ENCODE peak calls at places on chromosomes 6 and 20, in ten cellular contexts. K is colonic mucosa; C is CD8-positive, alpha-beta T cell; F is cardiac muscle cell; S is right atrium auricular region; Y is ovary; A is SJCRH30; X is upper lobe of right lung; L is CD4-positive, CD25-positive, alpha-beta regulatory T cell; D is BE2C. U is an unnamed sample.

GRCh38 chr6:119340766-119341487 is 8.6 kb downstream of the MAN1A1 start:
- DNase-seq in K (no peak), C (no peak), F (no peak), S (no peak), Y (no peak), A (no peak), X (no peak), L (peak; percentile 29), D (peak; percentile 59), U (no peak)

GRCh38 chr6:14877758-14878157 is 368.1 kb upstream of the JARID2 start:
- DNase-seq in K (no peak), C (no peak), F (no peak), S (no peak), Y (no peak), A (peak; percentile 18), X (no peak), L (no peak), D (no peak), U (no peak)

GRCh38 chr6:163520956-163521355 is 106.4 kb downstream of the QKI start:
- DNase-seq in K (no peak), C (no peak), F (no peak), S (no peak), Y (no peak), A (no peak), X (no peak), L (no peak), D (no peak), U (no peak)

GRCh38 chr20:44011251-44011940 is 96.7 kb downstream of the TOX2 start:
- DNase-seq in K (no peak), C (no peak), F (no peak), S (no peak), Y (no peak), A (peak; percentile 71), X (no peak), L (peak; percentile 63), D (peak; percentile 79), U (peak; percentile 45)

GRCh38 chr20:62688855-62689460 is 19.7 kb upstream of the NTSR1 start:
- DNase-seq in K (no peak), C (no peak), F (no peak), S (no peak), Y (no peak), A (peak; percentile 69), X (no peak), L (no peak), D (no peak), U (no peak)

GRCh38 chr20:11274137-11274536 is 600.3 kb upstream of the JAG1 start:
- DNase-seq in K (peak; percentile 34), C (no peak), F (peak; percentile 77), S (no peak), Y (no peak), A (peak; percentile 67), X (no peak), L (no peak), D (peak; percentile 23), U (no peak)

GRCh38 chr20:22910287-22910852 is 124.7 kb upstream of the SSTR4 start:
- DNase-seq in K (no peak), C (no peak), F (no peak), S (no peak), Y (no peak), A (no peak), X (no peak), L (no peak), D (no peak), U (no peak)

GRCh38 chr20:36074983-36075382 is 79.6 kb upstream of the EPB41L1 start:
- DNase-seq in K (no peak), C (no peak), F (peak; percentile 41), S (no peak), Y (no peak), A (peak; percentile 44), X (no peak), L (no peak), D (no peak), U (no peak)

GRCh38 chr6:24935753-24936152 is at the start of gene RIPOR2:
- DNase-seq in K (no peak), C (peak; percentile 88), F (no peak), S (no peak), Y (no peak), A (no peak), X (peak; percentile 74), L (peak; percentile 89), D (no peak), U (peak; percentile 87)

GRCh38 chr6:38413097-38413800 is 226.5 kb downstream of the BTBD9 start:
- DNase-seq in K (no peak), C (no peak), F (no peak), S (no peak), Y (no peak), A (no peak), X (no peak), L (peak; percentile 11), D (no peak), U (no peak)

GRCh38 chr6:40302856-40303449 is 284.2 kb downstream of the LRFN2 start:
- DNase-seq in K (no peak), C (no peak), F (no peak), S (no peak), Y (no peak), A (no peak), X (no peak), L (no peak), D (no peak), U (no peak)

GRCh38 chr20:59984551-59984950 is 26.3 kb downstream of the CDH26 start:
- DNase-seq in K (no peak), C (no peak), F (no peak), S (no peak), Y (no peak), A (no peak), X (no peak), L (no peak), D (no peak), U (no peak)

DNA sequence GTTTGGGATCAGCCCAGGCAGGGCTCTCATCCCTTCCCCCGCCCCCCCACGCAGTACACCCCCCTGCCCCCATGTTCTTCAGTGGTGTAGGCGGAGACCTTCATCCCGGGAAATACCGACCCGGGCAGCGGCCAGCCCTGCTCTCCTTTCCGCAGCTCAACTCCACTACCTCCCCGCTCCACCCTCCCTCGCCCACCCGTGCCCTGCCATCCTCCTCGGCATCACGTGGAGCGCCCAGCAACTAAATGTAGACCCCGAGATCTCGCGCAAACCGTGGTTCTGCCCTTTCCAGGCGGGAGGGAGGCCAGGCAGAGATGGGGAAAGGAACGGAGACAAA is 1932.2 kb upstream of the DEFB115 start:
- DNase-seq in K (no peak), C (no peak), F (no peak), S (no peak), Y (no peak), A (no peak), X (no peak), L (no peak), D (no peak), U (no peak)
- H3K9me3 ChIP-seq in K (no peaks in the 10 kb centered on the region), C (no peaks in the 10 kb centered on the region), F (no peaks in the 10 kb centered on the region), S (peaks cover 4% of the 10 kb centered on the region), Y (no peaks in the 10 kb centered on the region), A (peaks cover under 1% of the 10 kb centered on the region), X (no peaks in the 10 kb centered on the region), L (peaks cover 12% of the 10 kb centered on the region), D (no peaks in the 10 kb centered on the region), U (no peaks in the 10 kb centered on the region)

DNA sequence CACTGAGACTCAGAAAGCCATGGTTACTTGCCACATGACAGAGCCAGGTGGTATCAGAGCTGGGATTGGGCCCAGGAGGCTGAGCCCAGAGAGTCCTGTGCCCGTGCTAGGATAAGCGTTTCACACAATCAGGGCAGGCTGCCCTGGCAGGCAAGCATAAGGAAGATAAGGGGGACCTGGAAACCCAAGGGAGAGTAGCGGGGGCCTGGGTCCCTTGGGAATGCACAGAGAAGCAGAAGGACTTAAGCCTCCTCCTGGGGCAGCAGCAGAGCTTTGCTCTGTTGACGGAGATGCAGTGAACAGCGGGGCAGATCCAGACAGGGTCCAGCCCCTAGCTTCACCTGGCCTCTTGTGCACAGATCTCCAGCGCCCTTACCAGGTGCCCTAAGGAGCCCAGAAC is 8.7 kb downstream of the TRIB3 start:
- DNase-seq in K (no peak), C (no peak), F (no peak), S (no peak), Y (no peak), A (no peak), X (no peak), L (no peak), D (peak; percentile 12), U (no peak)
- H3K36me3 ChIP-seq in K (peaks cover 11% of the 10 kb centered on the region), C (peaks cover 32% of the 10 kb centered on the region), F (no peaks in the 10 kb centered on the region), S (peaks cover 7% of the 10 kb centered on the region), Y (no peaks in the 10 kb centered on the region), A (peaks cover 4% of the 10 kb centered on the region), X (peaks cover 65% of the 10 kb centered on the region), L (peaks cover 55% of the 10 kb centered on the region), D (no peaks in the 10 kb centered on the region), U (peaks cover 37% of the 10 kb centered on the region)

GRCh38 chr6:133202610-133203343 is 38.4 kb upstream of the EYA4 start:
- DNase-seq in K (no peak), C (no peak), F (peak; percentile 5), S (no peak), Y (no peak), A (no peak), X (no peak), L (no peak), D (no peak), U (no peak)
- H3K4me3 ChIP-seq in K (no peak overlapping the region), C (no peak overlapping the region), F (no peak overlapping the region), S (no peak overlapping the region), Y (no peak overlapping the region), A (no peak overlapping the region), X (no peak overlapping the region), L (no peak overlapping the region), D (no peak overlapping the region), U (no peak overlapping the region)

GRCh38 chr6:106858653-106859092 is 115.9 kb downstream of the CD24 start:
- DNase-seq in K (peak; percentile 87), C (no peak), F (no peak), S (no peak), Y (no peak), A (no peak), X (no peak), L (no peak), D (no peak), U (no peak)

GRCh38 chr6:106856227-106856874 is 118.2 kb downstream of the CD24 start:
- DNase-seq in K (no peak), C (no peak), F (no peak), S (no peak), Y (no peak), A (no peak), X (no peak), L (no peak), D (no peak), U (no peak)

GRCh38 chr6:106862858-106863257 is 111.7 kb downstream of the CD24 start:
- DNase-seq in K (no peak), C (no peak), F (no peak), S (no peak), Y (no peak), A (no peak), X (no peak), L (no peak), D (no peak), U (no peak)

GRCh38 chr6:106857771-106858652 is 116.5 kb downstream of the CD24 start:
- DNase-seq in K (no peak), C (no peak), F (no peak), S (no peak), Y (no peak), A (no peak), X (no peak), L (no peak), D (no peak), U (no peak)

DNA sequence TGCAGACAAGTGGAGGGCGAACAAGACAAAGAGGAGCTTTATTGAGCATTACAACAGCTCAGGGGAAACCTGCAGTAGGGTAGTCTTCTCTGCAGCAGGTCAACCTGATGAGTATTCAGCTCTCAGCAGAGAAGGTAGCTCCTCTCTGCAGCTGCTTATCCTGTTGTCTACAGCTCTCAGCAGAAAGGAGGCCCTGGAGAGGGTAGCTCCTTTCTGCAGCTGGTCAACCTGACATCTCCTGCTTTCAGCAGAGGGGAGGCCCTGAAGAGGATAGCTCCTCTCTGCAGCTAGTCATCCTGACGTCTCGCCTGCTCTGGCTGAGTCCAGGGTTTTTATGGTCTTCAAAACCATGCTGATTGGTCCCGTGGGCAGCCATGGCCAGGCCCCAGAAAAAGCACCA is 113.6 kb downstream of the CD24 start:
- DNase-seq in K (no peak), C (no peak), F (no peak), S (no peak), Y (no peak), A (no peak), X (no peak), L (no peak), D (no peak), U (no peak)
- H3K9me3 ChIP-seq in K (no peaks in the 10 kb centered on the region), C (no peaks in the 10 kb centered on the region), F (no peaks in the 10 kb centered on the region), S (no peaks in the 10 kb centered on the region), Y (no peaks in the 10 kb centered on the region), A (no peaks in the 10 kb centered on the region), X (no peaks in the 10 kb centered on the region), L (no peaks in the 10 kb centered on the region), D (no peaks in the 10 kb centered on the region), U (no peaks in the 10 kb centered on the region)

U was measured in CD4-positive, alpha-beta memory T cell.